ENCODE peak calls at places on chromosomes 11 and 22, in six cellular contexts. A is CD4-positive, alpha-beta T cell; V is MM.1S; T is stromal cell of bone marrow; N is progenitor cell of endocrine pancreas; Z is fibroblast of lung. X is an unnamed sample.

GRCh38 chr11:3051435-3052108 is 5.7 kb downstream of the CARS1 start:
- DNase-seq in A (no peak), V (no peak), T (no peak), N (no peak), Z (no peak), X (no peak)

GRCh38 chr22:35643991-35644390 is 4.3 kb upstream of the APOL6 start:
- DNase-seq in A (no peak), V (no peak), T (no peak), N (no peak), Z (no peak), X (no peak)

GRCh38 chr11:10282121-10282520 is 11.9 kb downstream of the SBF2 start:
- DNase-seq in A (no peak), V (no peak), T (no peak), N (no peak), Z (no peak), X (no peak)

GRCh38 chr22:48575567-48576332 is 1251.9 kb downstream of the BRD1 start:
- DNase-seq in A (no peak), V (no peak), T (no peak), N (no peak), Z (no peak), X (no peak)

GRCh38 chr11:84800755-84801346 is 826.3 kb downstream of the DLG2 start:
- DNase-seq in A (no peak), V (no peak), T (peak), N (no peak), Z (peak), X (no peak)

GRCh38 chr11:106480581-106481185 is 403.2 kb downstream of the AASDHPPT start:
- DNase-seq in A (no peak), V (no peak), T (no peak), N (no peak), Z (peak), X (no peak)

GRCh38 chr11:102230911-102231310 is 86.4 kb upstream of the BIRC3 start:
- DNase-seq in A (no peak), V (no peak), T (no peak), N (no peak), Z (no peak), X (no peak)

GRCh38 chr11:33790088-33790487 is 15.8 kb upstream of the FBXO3 start:
- DNase-seq in A (no peak), V (no peak), T (no peak), N (no peak), Z (no peak), X (no peak)

GRCh38 chr11:69126286-69126685 is 29.4 kb upstream of the SMIM38 start:
- DNase-seq in A (no peak), V (no peak), T (no peak), N (no peak), Z (no peak), X (no peak)

GRCh38 chr11:61682093-61682732 is 2.0 kb downstream of the DAGLA start:
- DNase-seq in A (no peak), V (no peak), T (no peak), N (no peak), Z (peak), X (no peak)

GRCh38 chr11:111361874-111362273 is 17.2 kb downstream of the POU2AF1 start:
- DNase-seq in A (no peak), V (peak), T (no peak), N (no peak), Z (no peak), X (no peak)

GRCh38 chr11:73493838-73494598 is 103.9 kb downstream of the FAM168A start:
- DNase-seq in A (no peak), V (no peak), T (peak), N (no peak), Z (peak), X (no peak)

X was measured in naive thymus-derived CD8-positive, alpha-beta T cell.